ENCODE peak calls at places on chromosomes 12 and 14, in five cellular contexts. One of them, this sample, is unnamed.

GRCh38 chr14:72644038-72644437 is 249.9 kb downstream of the DPF3 start:
- DNase-seq in GM12865: no peak
- DNase-seq in lung: no peak
- DNase-seq in LoVo: no peak
- DNase-seq in NCI-H1092 treated with DMSO at 0.1 percent for 48 hours: no peak
- DNase-seq in this sample: no peak

GRCh38 chr12:84772281-84772680 is 140.3 kb downstream of the SLC6A15 start:
- DNase-seq in GM12865: no peak
- DNase-seq in lung: no peak
- DNase-seq in LoVo: peak
- DNase-seq in NCI-H1092 treated with DMSO at 0.1 percent for 48 hours: no peak
- DNase-seq in this sample: no peak

GRCh38 chr12:54455760-54456469 is 17.5 kb downstream of the GTSF1 start:
- DNase-seq in GM12865: no peak
- DNase-seq in lung: no peak
- DNase-seq in LoVo: no peak
- DNase-seq in NCI-H1092 treated with DMSO at 0.1 percent for 48 hours: no peak
- DNase-seq in this sample: no peak

GRCh38 chr12:45727994-45728624 is 1.4 kb upstream of the ARID2 start:
- DNase-seq in GM12865: no peak
- DNase-seq in lung: no peak
- DNase-seq in LoVo: no peak
- DNase-seq in NCI-H1092 treated with DMSO at 0.1 percent for 48 hours: no peak
- DNase-seq in this sample: no peak

GRCh38 chr12:13203028-13203922 is 6.7 kb downstream of the EMP1 start:
- DNase-seq in GM12865: peak
- DNase-seq in lung: no peak
- DNase-seq in LoVo: no peak
- DNase-seq in NCI-H1092 treated with DMSO at 0.1 percent for 48 hours: no peak
- DNase-seq in this sample: peak

GRCh38 chr12:26017484-26018211 is 59.2 kb downstream of the RASSF8 start:
- DNase-seq in GM12865: peak
- DNase-seq in lung: no peak
- DNase-seq in LoVo: peak
- DNase-seq in NCI-H1092 treated with DMSO at 0.1 percent for 48 hours: no peak
- DNase-seq in this sample: no peak

GRCh38 chr12:51773145-51773869 is 75.2 kb downstream of the FIGNL2 start:
- DNase-seq in GM12865: no peak
- DNase-seq in lung: no peak
- DNase-seq in LoVo: peak
- DNase-seq in NCI-H1092 treated with DMSO at 0.1 percent for 48 hours: no peak
- DNase-seq in this sample: no peak

GRCh38 chr12:16323010-16323409 is 24.4 kb upstream of the MGST1 start:
- DNase-seq in GM12865: no peak
- DNase-seq in lung: no peak
- DNase-seq in LoVo: no peak
- DNase-seq in NCI-H1092 treated with DMSO at 0.1 percent for 48 hours: no peak
- DNase-seq in this sample: no peak

GRCh38 chr12:131106542-131106941 is 152.8 kb downstream of the ADGRD1 start:
- DNase-seq in GM12865: no peak
- DNase-seq in lung: no peak
- DNase-seq in LoVo: no peak
- DNase-seq in NCI-H1092 treated with DMSO at 0.1 percent for 48 hours: no peak
- DNase-seq in this sample: peak